ENCODE peak calls at places on chromosome 2, in eight cellular contexts. V is fibroblast of lung; Z is lung; M is heart right ventricle; Q is astrocyte; N is ovary; A is HCT116; F is effector memory CD4-positive, alpha-beta T cell. P is an unnamed sample.
A peak's percentile ranks its signal among the peaks of the same experiment; 100 is the strongest.

GRCh38 chr2:118224888-118225264 is 136.6 kb downstream of the INSIG2 start:
- DNase-seq in V (no peak), Z (no peak), M (no peak), Q (no peak), N (no peak), A (no peak), F (no peak), P (no peak)

GRCh38 chr2:235940330-235940729 is 227.9 kb downstream of the GBX2 start:
- DNase-seq in V (peak; percentile 99), Z (no peak), M (peak; percentile 26), Q (peak; percentile 99), N (peak; percentile 31), A (no peak), F (no peak), P (no peak)

GRCh38 chr2:20091305-20091991 is 40.0 kb upstream of the LAPTM4A start:
- DNase-seq in V (peak; percentile 95), Z (no peak), M (peak; percentile 65), Q (peak; percentile 91), N (peak; percentile 62), A (no peak), F (no peak), P (peak; percentile 72)

GRCh38 chr2:226799211-226799975 is at the start of gene IRS1:
- DNase-seq in V (peak; percentile 82), Z (peak; percentile 61), M (peak; percentile 81), Q (peak; percentile 65), N (peak; percentile 84), A (peak; percentile 32), F (peak; percentile 54), P (peak; percentile 85)

GRCh38 chr2:206482633-206483032 is 39.3 kb downstream of the ADAM23 start:
- DNase-seq in V (no peak), Z (no peak), M (no peak), Q (no peak), N (no peak), A (no peak), F (no peak), P (no peak)

GRCh38 chr2:197196737-197197136 is 113.8 kb downstream of the ANKRD44 start:
- DNase-seq in V (no peak), Z (no peak), M (no peak), Q (no peak), N (no peak), A (no peak), F (no peak), P (no peak)

GRCh38 chr2:212842544-212843185 is 304.1 kb upstream of the ERBB4 start:
- DNase-seq in V (peak; percentile 88), Z (no peak), M (no peak), Q (peak; percentile 87), N (no peak), A (no peak), F (no peak), P (no peak)

GRCh38 chr2:162113771-162114168 is 38.3 kb downstream of the GCG start:
- DNase-seq in V (peak; percentile 81), Z (no peak), M (no peak), Q (peak; percentile 79), N (no peak), A (no peak), F (no peak), P (no peak)

GRCh38 chr2:144711546-144712276 is 191.8 kb upstream of the ZEB2 start:
- DNase-seq in V (no peak), Z (no peak), M (no peak), Q (no peak), N (no peak), A (no peak), F (no peak), P (no peak)

GRCh38 chr2:100124746-100125145 is 17.6 kb downstream of the AFF3 start:
- DNase-seq in V (peak; percentile 14), Z (peak; percentile 2), M (no peak), Q (no peak), N (no peak), A (no peak), F (no peak), P (no peak)

GRCh38 chr2:143802871-143803650 is 673.8 kb downstream of the ARHGAP15 start:
- DNase-seq in V (no peak), Z (no peak), M (no peak), Q (no peak), N (no peak), A (no peak), F (no peak), P (no peak)

GRCh38 chr2:119242276-119243119 is 18.9 kb downstream of the STEAP3 start:
- DNase-seq in V (no peak), Z (no peak), M (no peak), Q (no peak), N (no peak), A (no peak), F (no peak), P (no peak)

GRCh38 chr2:69033427-69034095 is 20.6 kb downstream of the ANTXR1 start:
- DNase-seq in V (peak; percentile 70), Z (no peak), M (no peak), Q (peak; percentile 62), N (no peak), A (no peak), F (no peak), P (no peak)

GRCh38 chr2:164606557-164606956 is 14.7 kb downstream of the GRB14 start:
- DNase-seq in V (peak; percentile 66), Z (no peak), M (no peak), Q (peak; percentile 60), N (no peak), A (no peak), F (no peak), P (no peak)

GRCh38 chr2:159399716-159400525 is 113.4 kb upstream of the WDSUB1 start:
- DNase-seq in V (peak; percentile 1), Z (no peak), M (no peak), Q (no peak), N (no peak), A (no peak), F (no peak), P (no peak)

GRCh38 chr2:108413731-108414130 is 35.3 kb upstream of the GCC2 start:
- DNase-seq in V (no peak), Z (no peak), M (no peak), Q (no peak), N (no peak), A (no peak), F (no peak), P (no peak)

GRCh38 chr2:191699341-191699945 is 21.5 kb downstream of the NABP1 start:
- DNase-seq in V (no peak), Z (no peak), M (no peak), Q (no peak), N (no peak), A (no peak), F (no peak), P (no peak)

GRCh38 chr2:12555012-12555645 is 161.6 kb upstream of the TRIB2 start:
- DNase-seq in V (peak; percentile 83), Z (no peak), M (no peak), Q (peak; percentile 79), N (no peak), A (no peak), F (no peak), P (no peak)

DNA sequence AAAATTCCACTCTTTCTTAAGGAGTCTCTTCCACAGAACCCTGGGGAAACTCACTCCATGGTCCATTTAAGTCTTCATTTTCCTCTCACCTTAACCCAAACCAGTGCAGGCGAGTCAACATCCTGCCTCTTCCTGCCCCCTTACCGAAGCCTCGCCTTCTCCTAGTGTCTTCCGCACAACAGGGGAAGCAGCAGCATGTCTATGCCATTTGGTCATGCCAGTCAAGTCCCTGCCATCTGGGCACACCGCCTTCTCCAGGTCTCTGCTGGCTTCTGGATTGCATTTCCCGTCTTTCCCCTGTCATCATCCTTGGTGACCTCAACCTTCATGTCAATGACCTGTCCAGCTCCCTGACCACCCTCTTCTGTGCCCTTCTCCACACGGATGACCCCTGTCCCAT is 77.3 kb upstream of the FZD7 start:
- DNase-seq in V (no peak), Z (no peak), M (no peak), Q (no peak), N (no peak), A (no peak), F (no peak), P (no peak)
- H3K4me3 ChIP-seq in V (no peak overlapping the region), Z (no peak overlapping the region), M (no peak overlapping the region), Q (no peak overlapping the region), N (no peak overlapping the region), A (no peak overlapping the region), F (no peak overlapping the region), P (no peak overlapping the region)

GRCh38 chr2:219631406-219631891 is 4.0 kb downstream of the SLC4A3 start:
- DNase-seq in V (no peak), Z (no peak), M (no peak), Q (no peak), N (peak; percentile 12), A (no peak), F (no peak), P (no peak)
- H3K27me3 ChIP-seq in V (peaks cover 5% of the 10 kb centered on the region), Z (no peaks in the 10 kb centered on the region), M (peaks cover 11% of the 10 kb centered on the region), Q (no peaks in the 10 kb centered on the region), N (no peaks in the 10 kb centered on the region), A (no peaks in the 10 kb centered on the region), F (peaks cover 22% of the 10 kb centered on the region), P (no peaks in the 10 kb centered on the region)

GRCh38 chr2:9228088-9228751 is 21.6 kb downstream of the ASAP2 start:
- DNase-seq in V (peak; percentile 89), Z (no peak), M (no peak), Q (peak; percentile 88), N (no peak), A (no peak), F (no peak), P (no peak)

GRCh38 chr2:9229470-9229820 is 22.8 kb downstream of the ASAP2 start:
- DNase-seq in V (no peak), Z (no peak), M (no peak), Q (no peak), N (no peak), A (no peak), F (no peak), P (no peak)

GRCh38 chr2:9228781-9229469 is 22.3 kb downstream of the ASAP2 start:
- DNase-seq in V (no peak), Z (no peak), M (no peak), Q (no peak), N (no peak), A (no peak), F (no peak), P (peak; percentile 55)

GRCh38 chr2:9225806-9226205 is 19.2 kb downstream of the ASAP2 start:
- DNase-seq in V (no peak), Z (no peak), M (no peak), Q (no peak), N (no peak), A (no peak), F (no peak), P (peak; percentile 52)

GRCh38 chr2:9226458-9227380 is 20.1 kb downstream of the ASAP2 start:
- DNase-seq in V (no peak), Z (no peak), M (no peak), Q (no peak), N (no peak), A (no peak), F (no peak), P (no peak)
- H3K4me1 ChIP-seq in V (peaks cover 24% of the 10 kb centered on the region), Z (peaks cover 34% of the 10 kb centered on the region), M (peaks cover 100% of the 10 kb centered on the region), Q (peaks cover 47% of the 10 kb centered on the region), N (peaks cover 36% of the 10 kb centered on the region), A (peaks cover 11% of the 10 kb centered on the region), F (no peaks in the 10 kb centered on the region), P (peaks cover 71% of the 10 kb centered on the region)

DNA sequence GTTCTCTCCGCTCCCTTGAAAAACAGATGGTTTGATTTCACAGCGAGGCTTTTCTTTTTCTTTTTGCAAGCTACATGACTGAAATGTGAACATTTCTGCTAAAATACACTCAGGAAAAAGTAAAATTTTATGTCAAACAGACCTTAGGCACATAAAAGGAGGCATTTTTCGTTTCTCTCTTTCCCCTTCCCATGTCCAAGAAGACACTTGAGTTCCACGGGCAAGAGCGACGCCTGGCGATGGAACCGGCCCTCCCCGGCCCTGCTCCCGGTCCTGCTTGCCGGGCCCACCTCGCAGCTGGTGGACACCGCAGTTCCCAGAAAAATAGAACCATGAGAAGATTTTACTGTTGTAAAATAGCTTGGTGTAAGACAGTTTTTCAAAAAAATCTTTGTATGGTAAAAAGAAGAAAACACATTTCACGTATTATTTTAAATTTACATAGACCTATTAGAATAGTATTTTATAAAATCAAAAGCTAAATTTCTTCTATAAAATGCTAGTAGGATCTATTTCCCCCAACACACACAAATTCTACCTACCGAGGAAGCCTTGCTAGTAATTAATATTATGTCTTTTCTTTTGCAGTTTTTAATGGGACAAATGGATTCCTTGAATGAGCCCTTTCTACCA is 2.3 kb upstream of the ALKAL2 start:
- DNase-seq in V (peak; percentile 73), Z (peak; percentile 77), M (peak; percentile 73), Q (peak; percentile 65), N (peak; percentile 85), A (no peak), F (no peak), P (no peak)
- H3K4me3 ChIP-seq in V (peak overlapping the region; percentile 43), Z (peak overlapping the region; percentile 49), M (peak overlapping the region; percentile 55), Q (peak overlapping the region; percentile 63), N (peak overlapping the region; percentile 62), A (no peak overlapping the region), F (peak overlapping the region; percentile 34), P (peak overlapping the region; percentile 73)